ENCODE peak calls at places on chromosomes 1 and 21, in four cellular contexts. One of them, this sample, is unnamed.

GRCh38 chr1:109509176-109510134 is at the start of gene AMIGO1:
- DNase-seq in BE2C: peak; percentile 78
- DNase-seq in RWPE1: peak; percentile 67
- DNase-seq in foreskin keratinocyte: no peak
- DNase-seq in this sample: peak; percentile 82

GRCh38 chr1:227805606-227806197 is 9.8 kb upstream of the PRSS38 start:
- DNase-seq in BE2C: no peak
- DNase-seq in RWPE1: peak; percentile 98
- DNase-seq in foreskin keratinocyte: peak; percentile 99
- DNase-seq in this sample: no peak

GRCh38 chr1:46246548-46247432 is 773 bp upstream of the RAD54L start:
- DNase-seq in BE2C: no peak
- DNase-seq in RWPE1: peak; percentile 21
- DNase-seq in foreskin keratinocyte: no peak
- DNase-seq in this sample: peak; percentile 96

GRCh38 chr1:241640149-241640866 is at the start of the genes CHML and OPN3:
- DNase-seq in BE2C: peak; percentile 97
- DNase-seq in RWPE1: peak; percentile 93
- DNase-seq in foreskin keratinocyte: peak; percentile 61
- DNase-seq in this sample: peak; percentile 87

GRCh38 chr1:43327549-43328292 is 9.9 kb upstream of the MPL start:
- DNase-seq in BE2C: no peak
- DNase-seq in RWPE1: no peak
- DNase-seq in foreskin keratinocyte: no peak
- DNase-seq in this sample: no peak

GRCh38 chr1:159945483-159946241 is at the start of gene IGSF9:
- DNase-seq in BE2C: peak; percentile 96
- DNase-seq in RWPE1: peak; percentile 97
- DNase-seq in foreskin keratinocyte: peak; percentile 94
- DNase-seq in this sample: peak; percentile 91

GRCh38 chr1:45002650-45003645 is 8.2 kb downstream of the HECTD3 start:
- DNase-seq in BE2C: no peak
- DNase-seq in RWPE1: no peak
- DNase-seq in foreskin keratinocyte: no peak
- DNase-seq in this sample: no peak

GRCh38 chr1:203860396-203860951 is 925 bp upstream of the SNRPE start:
- DNase-seq in BE2C: peak; percentile 45
- DNase-seq in RWPE1: peak; percentile 82
- DNase-seq in foreskin keratinocyte: peak; percentile 95
- DNase-seq in this sample: no peak

GRCh38 chr1:22408180-22408579 is 43.5 kb upstream of the ZBTB40 start:
- DNase-seq in BE2C: peak; percentile 32
- DNase-seq in RWPE1: no peak
- DNase-seq in foreskin keratinocyte: no peak
- DNase-seq in this sample: no peak

GRCh38 chr1:20616468-20617156 is 16.6 kb upstream of the PINK1 start:
- DNase-seq in BE2C: no peak
- DNase-seq in RWPE1: no peak
- DNase-seq in foreskin keratinocyte: no peak
- DNase-seq in this sample: no peak

GRCh38 chr21:37658994-37659458 is 257.2 kb downstream of the KCNJ6 start:
- DNase-seq in BE2C: no peak
- DNase-seq in RWPE1: peak; percentile 60
- DNase-seq in foreskin keratinocyte: peak; percentile 84
- DNase-seq in this sample: no peak

GRCh38 chr21:41858466-41859296 is 20.5 kb downstream of the PRDM15 start:
- DNase-seq in BE2C: no peak
- DNase-seq in RWPE1: no peak
- DNase-seq in foreskin keratinocyte: no peak
- DNase-seq in this sample: no peak

GRCh38 chr1:8343044-8343443 is 25.1 kb downstream of the SLC45A1 start:
- DNase-seq in BE2C: no peak
- DNase-seq in RWPE1: no peak
- DNase-seq in foreskin keratinocyte: no peak
- DNase-seq in this sample: no peak

GRCh38 chr1:200739499-200740290 is 1.0 kb downstream of the CAMSAP2 start:
- DNase-seq in BE2C: no peak
- DNase-seq in RWPE1: peak; percentile 47
- DNase-seq in foreskin keratinocyte: no peak
- DNase-seq in this sample: no peak

GRCh38 chr21:34886554-34887385 is 162.3 kb downstream of the RUNX1 start:
- DNase-seq in BE2C: no peak
- DNase-seq in RWPE1: no peak
- DNase-seq in foreskin keratinocyte: no peak
- DNase-seq in this sample: no peak

GRCh38 chr1:110393691-110394564 is 3.1 kb upstream of the SLC16A4 start:
- DNase-seq in BE2C: no peak
- DNase-seq in RWPE1: peak; percentile 32
- DNase-seq in foreskin keratinocyte: peak; percentile 88
- DNase-seq in this sample: no peak

GRCh38 chr1:208652300-208653160 is 408.3 kb upstream of the PLXNA2 start:
- DNase-seq in BE2C: peak; percentile 68
- DNase-seq in RWPE1: peak; percentile 70
- DNase-seq in foreskin keratinocyte: peak; percentile 68
- DNase-seq in this sample: no peak

GRCh38 chr1:208654241-208654640 is 410.1 kb upstream of the PLXNA2 start:
- DNase-seq in BE2C: peak; percentile 23
- DNase-seq in RWPE1: peak; percentile 8
- DNase-seq in foreskin keratinocyte: peak; percentile 48
- DNase-seq in this sample: no peak
- TF ChIP-seq CTCF in BE2C: peak; percentile 67
- TF ChIP-seq CTCF in RWPE1: peak; percentile 26
- TF ChIP-seq CTCF in foreskin keratinocyte: peak; percentile 76
- TF ChIP-seq CTCF in this sample: peak; percentile 87

DNA sequence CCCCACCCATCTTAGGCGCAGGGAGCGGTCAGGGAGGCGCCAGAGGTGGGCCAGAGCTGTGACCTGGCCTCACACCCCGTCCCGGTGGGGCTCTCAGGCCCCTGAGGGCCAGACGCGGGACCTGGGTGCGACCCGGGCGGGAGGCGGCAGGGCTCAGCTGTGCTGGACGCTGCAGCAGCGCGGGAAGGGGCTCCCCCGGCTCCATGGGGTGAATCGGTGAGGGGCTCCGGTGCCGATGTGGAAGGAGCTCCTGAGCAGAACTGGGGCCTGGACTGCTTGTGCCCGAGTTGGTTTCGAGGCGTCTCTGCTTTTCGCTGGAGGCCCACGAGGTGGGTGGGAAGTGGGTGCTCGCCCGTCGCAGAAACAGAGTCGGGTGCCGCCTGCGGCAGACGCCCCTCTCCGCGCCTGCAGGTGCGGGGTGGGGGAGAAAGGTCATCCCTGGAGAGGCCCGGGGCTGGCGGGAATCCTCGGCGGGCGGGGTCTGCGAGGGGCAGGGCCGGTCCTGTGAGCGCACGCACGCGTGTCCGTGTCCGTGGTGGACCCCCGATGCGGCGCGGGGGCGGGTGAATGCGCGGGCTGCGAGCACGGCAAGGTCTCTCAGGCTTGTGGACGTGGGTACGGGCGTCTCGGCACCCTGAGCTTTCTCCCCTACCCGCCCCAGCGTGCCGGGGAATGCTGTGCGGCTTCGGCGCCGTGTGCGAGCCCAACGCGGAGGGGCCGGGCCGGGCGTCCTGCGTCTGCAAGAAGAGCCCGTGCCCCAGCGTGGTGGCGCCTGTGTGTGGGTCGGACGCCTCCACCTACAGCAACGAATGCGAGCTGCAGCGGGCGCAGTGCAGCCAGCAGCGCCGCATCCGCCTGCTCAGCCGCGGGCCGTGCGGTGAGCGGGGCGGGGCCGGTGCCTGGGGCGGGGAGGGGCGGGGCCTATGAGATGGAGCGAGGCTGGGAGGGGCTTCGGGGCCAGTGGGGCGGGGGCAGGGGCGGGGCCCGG is 20.4 kb downstream of the AGRN start:
- DNase-seq in BE2C: peak; percentile 90
- DNase-seq in RWPE1: peak; percentile 91
- DNase-seq in foreskin keratinocyte: peak; percentile 85
- DNase-seq in this sample: peak; percentile 71
- TF ChIP-seq CTCF in BE2C: peak; percentile 9
- TF ChIP-seq CTCF in RWPE1: peak; percentile 15
- TF ChIP-seq CTCF in foreskin keratinocyte: peak; percentile 69
- TF ChIP-seq CTCF in this sample: no peak

GRCh38 chr1:33624991-33625870 is 152.8 kb downstream of the ZSCAN20 start:
- DNase-seq in BE2C: no peak
- DNase-seq in RWPE1: no peak
- DNase-seq in foreskin keratinocyte: no peak
- DNase-seq in this sample: no peak
- TF ChIP-seq CTCF in BE2C: peak; percentile 28
- TF ChIP-seq CTCF in RWPE1: peak; percentile 15
- TF ChIP-seq CTCF in foreskin keratinocyte: peak; percentile 43
- TF ChIP-seq CTCF in this sample: peak; percentile 28

GRCh38 chr1:211330282-211330936 is 3.8 kb downstream of the TRAF5 start:
- DNase-seq in BE2C: no peak
- DNase-seq in RWPE1: no peak
- DNase-seq in foreskin keratinocyte: no peak
- DNase-seq in this sample: no peak

GRCh38 chr1:211333906-211334305 is 7.3 kb downstream of the TRAF5 start:
- DNase-seq in BE2C: no peak
- DNase-seq in RWPE1: no peak
- DNase-seq in foreskin keratinocyte: no peak
- DNase-seq in this sample: no peak

GRCh38 chr1:211332839-211333238 is 6.2 kb downstream of the TRAF5 start:
- DNase-seq in BE2C: no peak
- DNase-seq in RWPE1: no peak
- DNase-seq in foreskin keratinocyte: no peak
- DNase-seq in this sample: no peak

GRCh38 chr1:211331011-211331709 is 4.5 kb downstream of the TRAF5 start:
- DNase-seq in BE2C: no peak
- DNase-seq in RWPE1: no peak
- DNase-seq in foreskin keratinocyte: peak; percentile 77
- DNase-seq in this sample: no peak

DNA sequence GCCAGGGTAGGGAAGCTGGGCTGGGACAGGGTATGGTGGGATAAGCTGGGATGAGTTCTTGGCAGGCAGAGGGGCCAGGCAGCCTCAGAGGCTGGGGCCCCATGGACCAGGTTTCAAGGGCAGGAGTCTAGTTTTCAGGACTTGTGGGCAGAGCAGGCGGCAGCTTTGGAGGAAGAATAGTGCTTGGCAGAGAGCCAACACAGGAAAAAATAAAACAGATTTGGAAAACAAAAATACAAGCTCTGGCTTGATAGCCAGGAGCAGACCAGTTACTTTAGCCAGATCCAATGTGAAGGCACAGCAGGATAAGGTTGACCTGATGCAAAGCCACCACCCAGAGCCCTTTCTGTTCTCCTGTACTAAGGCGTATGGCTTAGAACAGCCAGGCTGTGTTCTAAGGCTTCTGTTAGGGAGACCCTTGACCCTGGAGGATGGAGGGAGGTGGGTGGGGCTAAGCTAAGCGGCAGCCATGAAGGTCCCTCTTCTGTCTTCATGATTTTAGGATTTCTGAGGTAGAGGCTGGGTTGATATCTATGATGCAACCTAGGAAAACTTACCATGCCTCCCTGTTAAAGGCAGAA is 5.5 kb downstream of the TRAF5 start:
- DNase-seq in BE2C: peak; percentile 50
- DNase-seq in RWPE1: no peak
- DNase-seq in foreskin keratinocyte: no peak
- DNase-seq in this sample: no peak
- TF ChIP-seq CTCF in BE2C: no peak
- TF ChIP-seq CTCF in RWPE1: no peak
- TF ChIP-seq CTCF in foreskin keratinocyte: no peak
- TF ChIP-seq CTCF in this sample: no peak

This sample was measured in D721Med.